ENCODE peak calls at places on chromosomes 11 and 22, in nine cellular contexts. M, I, H, B, P, Q, U, F and L are unnamed samples.

GRCh38 chr11:82750643-82751139 is 17.0 kb upstream of the FAM181B start:
- DNase-seq in Q (no peak), H (no peak), M (no peak), P (no peak), B (no peak), I (peak), U (no peak), F (no peak), L (no peak)

GRCh38 chr11:77814848-77815247 is 5.7 kb downstream of the RSF1 start:
- DNase-seq in H (no peak), P (no peak), M (no peak), I (peak), U (no peak), Q (no peak), F (no peak), B (no peak), L (no peak)

GRCh38 chr22:27195104-27195503 is 537.7 kb downstream of the MIAT start:
- DNase-seq in H (peak), Q (peak), F (peak), U (no peak), B (no peak), I (no peak), P (no peak), M (no peak), L (no peak)

GRCh38 chr22:41197046-41197807 is 7.9 kb upstream of the L3MBTL2 start:
- DNase-seq in B (peak), M (peak), Q (peak), I (peak), H (peak), U (peak), P (peak), F (peak), L (peak)

GRCh38 chr11:130801287-130802146 is 114.8 kb downstream of the SNX19 start:
- DNase-seq in I (no peak), F (no peak), U (no peak), Q (no peak), H (no peak), B (no peak), M (no peak), P (no peak), L (no peak)

GRCh38 chr11:133951484-133952198 is 5.1 kb downstream of the IGSF9B start:
- DNase-seq in M (no peak), H (no peak), F (peak), P (no peak), Q (no peak), U (no peak), I (peak), B (no peak), L (no peak)

GRCh38 chr11:119307974-119308373 is 9.0 kb downstream of the MCAM start:
- DNase-seq in P (no peak), F (no peak), U (no peak), I (no peak), M (no peak), H (no peak), B (no peak), Q (no peak), L (no peak)

GRCh38 chr11:118046051-118046963 is 30.6 kb upstream of the TMPRSS4 start:
- DNase-seq in M (no peak), U (peak), H (no peak), F (no peak), B (no peak), Q (no peak), I (no peak), P (no peak), L (no peak)

GRCh38 chr11:87265915-87266314 is 228.2 kb downstream of the TMEM135 start:
- DNase-seq in F (no peak), P (no peak), H (no peak), U (no peak), B (no peak), I (no peak), M (no peak), Q (no peak), L (no peak)

GRCh38 chr11:96341237-96342130 is 1.5 kb downstream of the MAML2 start:
- DNase-seq in P (no peak), B (peak), H (peak), U (peak), F (peak), I (peak), Q (peak), M (peak), L (peak)

GRCh38 chr11:113286001-113286400 is 28.4 kb upstream of the TTC12 start:
- DNase-seq in Q (no peak), I (no peak), H (no peak), U (no peak), F (no peak), P (no peak), M (peak), B (no peak), L (no peak)

GRCh38 chr11:118911113-118911879 is 14.4 kb downstream of the BCL9L start:
- DNase-seq in I (no peak), F (no peak), U (peak), B (no peak), H (no peak), P (no peak), M (no peak), Q (peak), L (peak)

GRCh38 chr11:65861165-65861505 is 902 bp downstream of the MUS81 start:
- DNase-seq in U (no peak), M (no peak), Q (no peak), P (no peak), B (no peak), I (no peak), H (no peak), F (peak), L (no peak)

GRCh38 chr11:16863382-16863781 is 124.9 kb downstream of the C11orf58 start:
- DNase-seq in U (no peak), I (no peak), M (no peak), Q (no peak), P (no peak), B (no peak), H (no peak), F (no peak), L (no peak)

GRCh38 chr11:88320149-88320559 is 17.4 kb downstream of the CTSC start:
- DNase-seq in M (no peak), P (no peak), U (peak), B (no peak), I (no peak), Q (no peak), F (no peak), H (no peak), L (no peak)

GRCh38 chr11:47466201-47466600 is 17.3 kb upstream of the RAPSN start:
- DNase-seq in U (no peak), B (no peak), P (no peak), I (no peak), Q (no peak), M (no peak), F (no peak), H (no peak), L (no peak)

GRCh38 chr22:37763012-37763411 is 44.7 kb upstream of the GCAT start:
- DNase-seq in P (no peak), I (no peak), H (no peak), F (no peak), U (no peak), B (no peak), M (no peak), Q (no peak), L (no peak)

GRCh38 chr22:20031732-20032406 is 11.0 kb downstream of the TANGO2 start:
- DNase-seq in I (no peak), U (peak), P (no peak), Q (no peak), B (no peak), H (no peak), F (no peak), M (no peak), L (no peak)

GRCh38 chr11:2077061-2077802 is 62.0 kb downstream of the IGF2 start:
- DNase-seq in P (no peak), M (no peak), Q (no peak), F (no peak), U (peak), B (no peak), I (no peak), H (no peak), L (no peak)

GRCh38 chr11:36075053-36075452 is 131.2 kb downstream of the LDLRAD3 start:
- DNase-seq in F (no peak), B (no peak), U (peak), P (no peak), M (no peak), I (no peak), Q (no peak), H (no peak), L (no peak)

GRCh38 chr11:116035972-116036371 is 531.8 kb upstream of the CADM1 start:
- DNase-seq in I (peak), F (no peak), B (no peak), U (no peak), P (no peak), H (no peak), M (no peak), Q (no peak), L (no peak)

GRCh38 chr11:69925366-69926196 is 106.4 kb upstream of the FGF3 start:
- DNase-seq in Q (no peak), F (no peak), P (no peak), U (no peak), M (no peak), B (peak), H (no peak), I (peak), L (peak)

GRCh38 chr22:43636086-43636485 is 176.0 kb downstream of the EFCAB6 start:
- DNase-seq in B (no peak), H (no peak), P (no peak), M (no peak), Q (no peak), F (no peak), I (no peak), U (no peak), L (no peak)

GRCh38 chr22:41511521-41511968 is 32.7 kb downstream of the POLR3H start:
- DNase-seq in H (no peak), M (no peak), F (no peak), B (no peak), I (no peak), U (no peak), P (no peak), Q (no peak), L (no peak)

GRCh38 chr11:124070906-124071621 is 29.9 kb upstream of the OR10G7 start:
- DNase-seq in I (peak), Q (peak), U (peak), B (peak), M (peak), P (peak), F (no peak), H (peak), L (no peak)

GRCh38 chr11:14015711-14016110 is 53.2 kb downstream of the SPON1 start:
- DNase-seq in F (no peak), B (no peak), H (no peak), U (peak), I (no peak), Q (no peak), P (no peak), M (no peak), L (no peak)

GRCh38 chr11:83006877-83007330 is 64.8 kb downstream of the RAB30 start:
- DNase-seq in H (no peak), F (no peak), U (no peak), I (peak), M (no peak), P (no peak), B (no peak), Q (no peak), L (no peak)

GRCh38 chr11:88115828-88116410 is 59.3 kb downstream of the RAB38 start:
- DNase-seq in I (no peak), F (no peak), H (no peak), B (no peak), M (no peak), Q (no peak), U (no peak), P (no peak), L (no peak)

GRCh38 chr11:86374586-86374985 is at the start of gene CCDC81:
- DNase-seq in P (no peak), F (no peak), Q (no peak), B (no peak), I (no peak), M (no peak), H (no peak), U (no peak), L (peak)

GRCh38 chr11:63549411-63549810 is 12.8 kb downstream of the PLAAT4 start:
- DNase-seq in M (peak), B (no peak), Q (no peak), U (no peak), H (no peak), P (peak), F (peak), I (no peak), L (no peak)

GRCh38 chr11:27423125-27423524 is 49.5 kb downstream of the LGR4 start:
- DNase-seq in Q (peak), H (peak), P (no peak), U (peak), F (peak), M (peak), I (no peak), B (no peak), L (peak)

GRCh38 chr11:117839234-117839882 is 14.8 kb upstream of the FXYD2 start:
- DNase-seq in U (no peak), M (no peak), Q (no peak), F (peak), B (peak), H (peak), I (no peak), P (peak), L (peak)

GRCh38 chr11:59706518-59707285 is 6.9 kb downstream of the OR10V1 start:
- DNase-seq in Q (no peak), U (peak), I (no peak), P (no peak), B (no peak), M (no peak), H (no peak), F (no peak), L (no peak)

GRCh38 chr11:134634897-134635831 is 223.1 kb upstream of the B3GAT1 start:
- DNase-seq in P (no peak), B (no peak), M (no peak), H (no peak), Q (no peak), I (peak), U (no peak), F (peak), L (no peak)

GRCh38 chr22:41092847-41093371 is 517 bp downstream of the EP300 start:
- DNase-seq in Q (peak), H (peak), M (no peak), U (peak), F (no peak), P (no peak), I (peak), B (peak), L (peak)

GRCh38 chr22:28799125-28799833 is 1.1 kb downstream of the XBP1 start:
- DNase-seq in I (peak), B (no peak), P (no peak), F (peak), M (peak), U (peak), H (peak), Q (peak), L (no peak)

GRCh38 chr11:87223816-87224215 is 186.1 kb downstream of the TMEM135 start:
- DNase-seq in U (no peak), M (no peak), Q (no peak), H (no peak), B (no peak), I (no peak), F (no peak), P (no peak), L (no peak)

GRCh38 chr11:73194593-73194992 is 23.5 kb upstream of the P2RY2 start:
- DNase-seq in P (no peak), B (no peak), U (peak), H (no peak), Q (no peak), I (no peak), F (no peak), M (no peak), L (no peak)

GRCh38 chr11:73195191-73196007 is 22.7 kb upstream of the P2RY2 start:
- DNase-seq in F (no peak), M (no peak), H (no peak), P (no peak), B (no peak), U (peak), I (no peak), Q (no peak), L (no peak)

GRCh38 chr11:73192272-73192671 is 25.8 kb upstream of the P2RY2 start:
- DNase-seq in B (peak), H (no peak), M (no peak), I (no peak), Q (no peak), P (no peak), U (peak), F (no peak), L (no peak)

GRCh38 chr11:73194034-73194507 is 24.0 kb upstream of the P2RY2 start:
- DNase-seq in I (no peak), P (no peak), Q (no peak), F (no peak), M (no peak), U (peak), H (no peak), B (no peak), L (no peak)

GRCh38 chr11:73193251-73194033 is 24.6 kb upstream of the P2RY2 start:
- DNase-seq in Q (no peak), M (no peak), F (no peak), U (peak), H (no peak), B (no peak), I (no peak), P (no peak), L (no peak)
- H3K4me3 ChIP-seq in Q (no peak), M (no peak), F (no peak), U (no peak), H (no peak), B (no peak), I (no peak), P (no peak), L (no peak)

DNA sequence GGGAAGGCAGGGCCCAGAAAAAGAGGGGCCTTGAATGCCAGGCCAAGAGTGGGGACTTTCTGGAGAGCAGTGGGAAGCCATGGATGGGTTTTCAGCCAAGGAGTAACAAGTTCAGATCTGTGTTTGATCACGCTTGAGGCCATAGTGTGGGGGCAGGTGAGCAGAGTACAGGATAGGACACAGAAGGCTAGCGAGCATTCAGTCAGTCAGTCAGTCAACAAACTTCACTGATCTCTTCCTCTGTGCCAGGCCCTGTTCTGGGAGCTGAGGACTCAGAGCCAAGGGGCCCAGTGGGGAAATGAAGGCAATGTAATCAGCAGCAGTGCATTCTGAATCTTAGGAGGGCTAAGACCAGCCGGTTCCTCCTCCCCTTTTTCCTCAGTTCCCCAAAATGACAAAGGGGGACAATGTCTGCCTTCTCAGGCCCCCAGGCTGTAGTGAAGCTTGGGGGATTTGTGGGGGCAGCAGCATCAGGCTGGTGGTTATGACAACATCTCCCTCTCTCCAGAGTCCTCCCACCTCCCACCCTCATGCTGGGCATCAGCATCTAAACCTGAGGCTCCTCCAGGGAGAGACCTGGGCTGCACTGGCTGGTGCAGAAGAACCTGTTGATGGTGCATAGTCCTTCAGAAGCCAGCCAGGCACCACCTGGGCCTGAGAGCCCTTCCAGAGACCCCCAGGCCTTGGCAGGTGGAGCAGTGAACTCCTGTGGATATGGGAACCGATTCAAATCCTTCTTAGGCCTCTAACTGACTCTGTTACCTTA is 42.9 kb upstream of the TPBGL start:
- DNase-seq in P (no peak), U (no peak), I (no peak), B (peak), M (no peak), Q (no peak), H (no peak), F (no peak), L (no peak)
- H3K27ac ChIP-seq in P (no peak), U (no peak), I (no peak), B (no peak), M (no peak), Q (no peak), H (no peak), F (no peak), L (no peak)

DNA sequence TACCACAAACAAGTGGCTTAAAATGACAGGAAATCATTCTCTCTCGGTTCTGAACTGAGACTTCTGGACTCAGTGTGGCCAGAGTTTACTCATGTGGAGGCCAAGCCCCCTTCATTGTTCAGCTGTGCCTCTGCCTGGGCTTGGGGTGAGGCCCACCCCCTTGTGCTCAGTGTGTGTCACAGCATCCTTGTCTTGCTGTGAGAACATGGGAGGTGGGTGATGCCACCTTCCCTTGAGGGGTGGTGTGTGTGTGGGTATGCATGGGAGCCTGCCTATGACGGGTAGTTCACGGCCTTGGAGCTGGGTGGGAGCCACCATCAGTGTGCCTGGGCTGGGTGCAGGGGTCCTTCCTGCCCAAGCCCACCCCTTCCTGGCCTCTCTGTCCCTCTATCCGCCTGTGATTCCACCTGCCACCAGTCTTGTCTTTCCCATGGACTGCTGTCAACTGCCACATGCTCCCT is 101.7 kb downstream of the MORC2 start:
- DNase-seq in H (peak), P (no peak), U (no peak), B (peak), F (peak), Q (no peak), I (peak), M (no peak), L (no peak)
- TF ChIP-seq CTCF in H (no peak), P (no peak), U (no peak), B (peak), F (no peak), Q (no peak), I (no peak), M (no peak), L (no peak)

GRCh38 chr11:43694477-43694876 is 13.9 kb downstream of the HSD17B12 start:
- DNase-seq in F (no peak), U (no peak), B (no peak), I (no peak), Q (no peak), M (no peak), H (no peak), P (no peak), L (no peak)

GRCh38 chr11:43691332-43691731 is 10.8 kb downstream of the HSD17B12 start:
- DNase-seq in P (no peak), U (no peak), M (no peak), B (no peak), Q (no peak), H (no peak), I (no peak), F (no peak), L (no peak)

GRCh38 chr11:43691806-43692205 is 11.3 kb downstream of the HSD17B12 start:
- DNase-seq in M (no peak), B (no peak), H (no peak), P (no peak), I (no peak), Q (no peak), U (no peak), F (no peak), L (no peak)

GRCh38 chr11:43693069-43693468 is 12.5 kb downstream of the HSD17B12 start:
- DNase-seq in P (no peak), B (no peak), I (peak), H (no peak), F (no peak), M (no peak), Q (no peak), U (no peak), L (no peak)

GRCh38 chr11:43693731-43694130 is 13.2 kb downstream of the HSD17B12 start:
- DNase-seq in F (no peak), P (no peak), H (no peak), I (no peak), M (no peak), B (no peak), U (no peak), Q (no peak), L (no peak)
- H3K4me3 ChIP-seq in F (no peak), P (no peak), H (no peak), I (no peak), M (no peak), B (no peak), U (no peak), Q (no peak), L (no peak)

GRCh38 chr11:8777907-8778767 is 95.5 kb downstream of the RPL27A start:
- DNase-seq in F (no peak), U (no peak), I (no peak), H (peak), Q (peak), B (no peak), M (peak), P (peak), L (no peak)
- H3K27ac ChIP-seq in F (peak), U (peak), I (no peak), H (no peak), Q (peak), B (no peak), M (peak), P (no peak), L (no peak)